ENCODE peak calls at places on chromosomes 7 and 10, in nine cellular contexts. C is GM23248; I is hepatocyte; Q is adrenal gland; A is CD8-positive, alpha-beta memory T cell; X is Peyer's patch; K is OCI-LY7; P is AG04450; W is fibroblast of lung. T is an unnamed sample.

GRCh38 chr10:1451362-1451888 is 285.9 kb downstream of the ADARB2 start:
- DNase-seq in W (no peak), K (no peak), C (no peak), X (no peak), Q (no peak), P (no peak), A (no peak), I (no peak), T (no peak)

GRCh38 chr7:92809397-92810241 is 26.8 kb downstream of the CDK6 start:
- DNase-seq in K (peak), A (peak), P (peak), C (peak), Q (peak), X (peak), W (peak), I (peak), T (peak)

GRCh38 chr7:29499932-29500331 is 63.7 kb upstream of the PRR15 start:
- DNase-seq in P (no peak), K (no peak), Q (no peak), A (no peak), X (no peak), I (no peak), C (no peak), W (no peak), T (no peak)

GRCh38 chr10:118504044-118504944 is 91.2 kb downstream of the PRLHR start:
- DNase-seq in A (no peak), I (peak), C (peak), K (no peak), X (no peak), W (peak), Q (no peak), P (no peak), T (peak)

GRCh38 chr7:7628476-7628875 is 12.1 kb upstream of the UMAD1 start:
- DNase-seq in K (no peak), X (no peak), C (no peak), P (no peak), Q (no peak), W (no peak), I (no peak), A (no peak), T (no peak)

GRCh38 chr10:1525354-1526162 is 211.8 kb downstream of the ADARB2 start:
- DNase-seq in X (no peak), P (no peak), C (no peak), Q (no peak), W (no peak), K (no peak), A (no peak), I (no peak), T (no peak)

GRCh38 chr10:129470103-129470851 is 3.2 kb downstream of the MGMT start:
- DNase-seq in X (no peak), Q (no peak), W (no peak), I (no peak), K (no peak), P (no peak), A (no peak), C (no peak), T (no peak)

GRCh38 chr10:103881420-103882284 is 26.3 kb upstream of the SH3PXD2A start:
- DNase-seq in C (no peak), X (no peak), W (no peak), A (no peak), K (no peak), I (no peak), Q (no peak), P (no peak), T (no peak)

GRCh38 chr7:157625973-157626790 is 289.4 kb downstream of the DNAJB6 start:
- DNase-seq in X (no peak), I (no peak), W (no peak), A (no peak), Q (no peak), C (no peak), P (no peak), K (no peak), T (no peak)

GRCh38 chr7:102117743-102118142 is 168.9 kb upstream of the SH2B2 start:
- DNase-seq in K (no peak), X (no peak), Q (no peak), C (peak), W (peak), P (peak), I (no peak), A (no peak), T (no peak)

GRCh38 chr7:91164948-91165845 is 99.0 kb upstream of the FZD1 start:
- DNase-seq in I (no peak), W (peak), Q (no peak), C (peak), X (no peak), A (no peak), P (peak), K (peak), T (peak)

GRCh38 chr7:139359366-139360209 is at the start of gene LUC7L2:
- DNase-seq in Q (peak), C (peak), X (peak), P (peak), W (peak), A (peak), K (peak), I (peak), T (peak)

GRCh38 chr10:75555323-75555722 is 123.9 kb downstream of the LRMDA start:
- DNase-seq in K (no peak), W (no peak), I (no peak), X (no peak), Q (no peak), A (no peak), P (no peak), C (no peak), T (no peak)

GRCh38 chr7:140375323-140375722 is 23.0 kb downstream of the SLC37A3 start:
- DNase-seq in W (no peak), X (no peak), C (no peak), A (no peak), I (no peak), K (no peak), P (no peak), Q (no peak), T (no peak)

GRCh38 chr10:819326-819725 is 112.2 kb downstream of the LARP4B start:
- DNase-seq in I (no peak), P (no peak), A (no peak), C (peak), X (no peak), W (peak), K (no peak), Q (peak), T (no peak)

GRCh38 chr10:3568983-3569382 is 216.0 kb downstream of the KLF6 start:
- DNase-seq in W (no peak), A (no peak), X (no peak), I (no peak), C (no peak), P (no peak), K (no peak), Q (no peak), T (no peak)

GRCh38 chr7:112022128-112022527 is 184.1 kb downstream of the DOCK4 start:
- DNase-seq in Q (no peak), X (no peak), W (no peak), K (no peak), C (no peak), I (peak), P (no peak), A (no peak), T (no peak)

GRCh38 chr7:73707045-73707631 is 12.3 kb downstream of the STX1A start:
- DNase-seq in X (peak), A (no peak), P (no peak), K (no peak), I (no peak), Q (no peak), C (no peak), W (no peak), T (no peak)

GRCh38 chr7:116417593-116418345 is 81.8 kb upstream of the CAV2 start:
- DNase-seq in A (no peak), X (no peak), P (no peak), C (no peak), Q (no peak), K (no peak), I (no peak), W (peak), T (no peak)

GRCh38 chr10:121516071-121516470 is 82.2 kb downstream of the FGFR2 start:
- DNase-seq in A (no peak), W (no peak), K (no peak), I (no peak), Q (no peak), X (no peak), C (no peak), P (no peak), T (no peak)
- H3K4me3 ChIP-seq in A (no peak), W (no peak), K (no peak), I (no peak), Q (no peak), X (no peak), C (no peak), P (no peak), T (no peak)

GRCh38 chr10:71312840-71313789 is 5.9 kb upstream of the SLC29A3 start:
- DNase-seq in C (peak), A (no peak), X (no peak), K (no peak), W (peak), Q (peak), P (peak), I (peak), T (no peak)

GRCh38 chr10:71314028-71314693 is 4.9 kb upstream of the SLC29A3 start:
- DNase-seq in I (peak), C (peak), K (peak), Q (peak), A (peak), W (peak), X (peak), P (no peak), T (no peak)

GRCh38 chr10:71316081-71316785 is 2.8 kb upstream of the SLC29A3 start:
- DNase-seq in K (no peak), C (peak), X (no peak), A (no peak), I (no peak), Q (no peak), W (peak), P (no peak), T (no peak)

GRCh38 chr10:71316786-71317160 is 2.3 kb upstream of the SLC29A3 start:
- DNase-seq in C (no peak), K (no peak), P (no peak), X (no peak), W (no peak), Q (no peak), I (no peak), A (no peak), T (no peak)

DNA sequence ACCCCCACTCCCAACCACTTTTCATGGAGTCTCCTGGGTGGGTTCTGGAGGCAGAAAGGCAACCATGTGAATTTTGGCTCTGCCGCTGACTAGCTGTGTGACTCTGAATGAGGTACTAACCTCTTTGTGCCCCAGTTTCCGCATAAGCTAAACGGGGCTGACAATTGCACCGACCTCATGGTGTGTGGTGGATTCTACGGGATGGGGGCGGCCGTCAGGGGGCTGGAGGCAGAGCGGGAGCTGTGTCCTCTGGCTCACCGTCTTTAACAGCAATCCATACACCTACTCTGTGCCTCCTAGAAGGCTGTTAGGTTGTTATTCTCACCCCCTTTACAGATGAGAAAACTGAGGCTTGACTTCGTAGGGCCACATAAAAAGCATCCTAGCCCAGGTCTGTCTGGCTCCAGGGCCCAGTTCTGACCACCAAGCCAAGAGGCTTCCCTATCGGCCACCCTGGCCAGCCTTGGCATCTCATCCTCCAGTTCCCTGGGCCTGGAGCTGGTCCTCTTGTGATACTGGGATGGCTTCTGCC is 4.3 kb upstream of the SLC29A3 start:
- DNase-seq in P (no peak), K (no peak), Q (no peak), W (no peak), C (no peak), X (no peak), I (no peak), A (no peak), T (no peak)
- H3K4me3 ChIP-seq in P (no peak), K (peak), Q (no peak), W (no peak), C (no peak), X (no peak), I (no peak), A (no peak), T (peak)

DNA sequence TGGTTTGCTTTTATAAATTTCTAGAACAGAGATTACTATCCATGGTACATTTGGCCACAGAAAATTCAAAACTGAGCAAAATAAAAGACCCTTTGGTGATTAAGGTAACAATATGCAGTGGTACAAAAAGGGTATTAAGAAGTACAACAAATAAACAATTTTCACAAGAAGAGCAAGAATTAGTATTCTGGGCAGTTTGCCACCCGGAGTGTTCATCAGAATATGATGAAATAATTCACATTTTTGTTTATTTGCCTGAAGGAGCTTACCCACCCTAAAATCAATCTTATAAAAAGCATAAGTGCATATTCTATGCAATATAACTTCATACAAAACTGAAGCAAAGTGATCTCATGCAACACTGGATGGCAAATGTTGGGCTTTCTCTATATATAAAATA is 474.5 kb downstream of the SEMA3D start:
- DNase-seq in I (no peak), P (no peak), W (no peak), C (peak), X (no peak), Q (no peak), A (no peak), K (no peak), T (no peak)
- H3K4me3 ChIP-seq in I (no peak), P (no peak), W (no peak), C (no peak), X (no peak), Q (no peak), A (no peak), K (no peak), T (no peak)

DNA sequence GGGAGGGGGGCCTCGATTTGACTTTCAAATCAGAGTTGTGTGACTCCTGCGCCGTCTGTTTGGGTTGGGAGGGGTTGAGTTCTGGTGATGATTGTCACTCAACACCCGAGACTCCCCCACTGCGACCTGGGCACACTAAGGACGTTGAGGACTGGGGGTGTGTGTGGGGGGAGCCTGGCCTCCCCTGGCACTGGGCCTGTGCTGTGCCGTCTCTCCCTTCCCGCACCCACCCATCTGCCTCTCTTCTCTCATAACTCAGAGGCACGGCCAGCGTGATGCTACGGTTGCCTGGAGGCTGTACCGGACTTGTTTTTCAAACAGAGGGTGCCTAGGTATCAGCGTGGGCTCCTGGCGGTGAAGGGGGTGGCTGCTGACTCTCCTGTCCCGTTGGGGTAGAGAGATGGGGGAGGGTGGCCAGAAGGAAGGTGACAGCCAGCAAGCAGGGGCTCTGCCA is 56.7 kb upstream of the PFKFB3 start:
- DNase-seq in A (peak), C (no peak), X (no peak), W (no peak), K (peak), P (no peak), I (no peak), Q (no peak), T (no peak)
- H3K4me3 ChIP-seq in A (peak), C (peak), X (peak), W (peak), K (peak), P (peak), I (peak), Q (no peak), T (peak)

DNA sequence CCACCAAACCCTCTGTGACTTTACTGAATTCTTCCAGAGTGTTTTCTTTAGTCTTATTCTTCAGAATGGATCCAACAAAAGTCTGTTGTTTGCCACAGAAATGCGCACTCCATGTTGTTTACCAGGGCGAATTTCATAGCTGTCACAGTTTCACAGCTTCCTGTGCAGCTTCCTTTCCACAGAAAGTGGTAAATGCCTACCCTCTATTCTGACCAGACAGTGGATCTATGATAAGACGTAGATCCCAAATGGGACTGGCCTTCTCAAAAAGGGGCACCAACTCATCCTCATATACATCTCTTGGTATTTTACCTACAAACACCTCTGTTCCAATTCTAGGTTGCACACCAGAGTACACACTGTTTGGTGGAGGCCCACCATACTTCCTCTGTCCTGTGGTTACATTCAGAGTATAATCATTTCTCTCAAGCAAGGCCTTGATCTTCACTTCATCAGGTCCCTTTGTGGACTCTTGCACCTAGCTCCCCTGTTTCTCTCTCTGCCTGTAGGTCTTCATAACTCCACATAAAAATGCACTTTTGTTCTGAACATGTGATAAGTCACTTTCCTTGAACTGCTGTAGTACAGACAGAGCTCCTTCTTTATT is 91.7 kb downstream of the MLLT10 start:
- DNase-seq in K (no peak), I (no peak), Q (no peak), W (no peak), A (no peak), P (no peak), X (no peak), C (no peak), T (no peak)
- H3K4me3 ChIP-seq in K (no peak), I (no peak), Q (no peak), W (no peak), A (no peak), P (no peak), X (no peak), C (no peak), T (no peak)

GRCh38 chr10:71398991-71399375 is 2.3 kb downstream of the CDH23 start:
- DNase-seq in Q (no peak), K (no peak), I (no peak), P (no peak), X (no peak), W (no peak), C (no peak), A (no peak), T (no peak)

GRCh38 chr10:71396714-71397339 is at the start of gene CDH23:
- DNase-seq in P (no peak), I (peak), K (no peak), X (no peak), C (peak), W (peak), Q (peak), A (no peak), T (no peak)

GRCh38 chr10:71395621-71396020 is 1.1 kb upstream of the CDH23 start:
- DNase-seq in P (no peak), W (no peak), C (no peak), Q (no peak), X (no peak), A (no peak), K (no peak), I (no peak), T (no peak)

GRCh38 chr10:71396084-71396713 is 521 bp upstream of the CDH23 start:
- DNase-seq in K (no peak), P (no peak), C (peak), W (peak), A (no peak), X (no peak), Q (peak), I (peak), T (no peak)

DNA sequence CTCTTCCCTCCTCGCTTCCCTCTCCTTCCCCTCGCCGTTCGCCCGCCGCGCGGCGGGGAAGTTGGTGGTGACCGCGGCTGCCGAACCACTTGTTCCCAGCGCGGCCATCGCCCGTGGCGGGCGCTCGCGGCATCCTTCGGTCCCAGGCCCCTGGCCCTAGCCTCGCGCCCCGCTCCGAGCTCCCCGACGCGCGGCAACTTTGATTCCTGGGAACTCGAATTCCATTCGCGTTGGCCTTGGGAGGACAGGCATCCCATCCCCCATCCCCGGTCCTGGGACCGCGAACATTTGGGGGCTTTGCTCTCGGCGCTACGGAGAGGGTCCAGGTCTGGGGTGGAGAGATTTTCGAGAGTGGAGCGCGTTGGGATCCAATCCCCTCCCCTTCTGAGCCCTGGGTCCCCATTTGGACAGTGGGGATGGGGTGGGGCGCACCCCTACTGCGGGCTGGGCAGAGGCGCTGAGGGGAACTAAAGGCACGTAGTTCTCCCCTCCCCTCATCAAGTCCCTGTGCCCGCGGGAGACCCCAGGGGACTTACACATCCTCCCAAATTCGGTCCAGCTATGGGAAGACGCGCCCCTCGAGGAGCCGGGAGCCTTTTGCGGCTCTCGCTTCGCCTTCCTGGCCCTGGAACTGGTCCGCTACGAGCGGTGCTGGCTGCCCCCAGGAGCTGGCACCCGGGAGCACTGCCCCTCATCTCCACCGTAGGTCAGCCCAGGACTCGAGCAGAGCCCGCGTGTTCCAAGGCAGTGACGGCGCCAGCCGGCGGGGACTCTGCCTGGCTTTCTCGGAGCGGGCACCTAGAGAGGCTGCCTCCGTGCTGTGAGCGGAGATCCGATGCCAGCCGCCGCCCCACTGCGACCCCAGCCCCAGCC is 856 bp downstream of the CDH23 start:
- DNase-seq in K (no peak), A (no peak), Q (no peak), C (no peak), X (no peak), W (no peak), P (no peak), I (no peak), T (no peak)
- H3K4me3 ChIP-seq in K (no peak), A (no peak), Q (no peak), C (peak), X (peak), W (no peak), P (no peak), I (peak), T (no peak)

T was measured in epithelial cell of proximal tubule.